ENCODE peak calls at places on chromosomes 13 and 19, in ten cellular contexts. One of them, this sample, is unnamed.

GRCh38 chr19:38701455-38702063 is 42.7 kb downstream of the CAPN12 start:
- DNase-seq in natural killer cell: no peak
- DNase-seq in pancreas: no peak
- DNase-seq in brain microvascular endothelial cell: no peak
- DNase-seq in fibroblast of the aortic adventitia: peak; percentile 54
- DNase-seq in neural crest cell: no peak
- DNase-seq in neural progenitor cell: no peak
- DNase-seq in epithelial cell of proximal tubule: no peak
- DNase-seq in cardiac muscle cell: no peak
- DNase-seq in left ventricle myocardium inferior: no peak
- DNase-seq in this sample: no peak

GRCh38 chr13:99386911-99387788 is 80.0 kb upstream of the GPR183 start:
- DNase-seq in natural killer cell: peak; percentile 73
- DNase-seq in pancreas: no peak
- DNase-seq in brain microvascular endothelial cell: peak; percentile 29
- DNase-seq in fibroblast of the aortic adventitia: no peak
- DNase-seq in neural crest cell: peak; percentile 39
- DNase-seq in neural progenitor cell: peak; percentile 73
- DNase-seq in epithelial cell of proximal tubule: no peak
- DNase-seq in cardiac muscle cell: peak; percentile 59
- DNase-seq in left ventricle myocardium inferior: peak; percentile 45
- DNase-seq in this sample: peak; percentile 81

GRCh38 chr19:6531163-6531955 is 533 bp downstream of the TNFSF9 start:
- DNase-seq in natural killer cell: no peak
- DNase-seq in pancreas: no peak
- DNase-seq in brain microvascular endothelial cell: no peak
- DNase-seq in fibroblast of the aortic adventitia: no peak
- DNase-seq in neural crest cell: no peak
- DNase-seq in neural progenitor cell: no peak
- DNase-seq in epithelial cell of proximal tubule: no peak
- DNase-seq in cardiac muscle cell: no peak
- DNase-seq in left ventricle myocardium inferior: no peak
- DNase-seq in this sample: no peak

GRCh38 chr13:98959775-98960325 is 18.0 kb downstream of the DOCK9 start:
- DNase-seq in natural killer cell: no peak
- DNase-seq in pancreas: no peak
- DNase-seq in brain microvascular endothelial cell: no peak
- DNase-seq in fibroblast of the aortic adventitia: no peak
- DNase-seq in neural crest cell: no peak
- DNase-seq in neural progenitor cell: peak; percentile 15
- DNase-seq in epithelial cell of proximal tubule: no peak
- DNase-seq in cardiac muscle cell: no peak
- DNase-seq in left ventricle myocardium inferior: no peak
- DNase-seq in this sample: no peak

GRCh38 chr19:17687857-17688784 is at the start of gene UNC13A:
- DNase-seq in natural killer cell: peak; percentile 67
- DNase-seq in pancreas: peak; percentile 84
- DNase-seq in brain microvascular endothelial cell: peak; percentile 33
- DNase-seq in fibroblast of the aortic adventitia: peak; percentile 35
- DNase-seq in neural crest cell: peak; percentile 78
- DNase-seq in neural progenitor cell: peak; percentile 92
- DNase-seq in epithelial cell of proximal tubule: no peak
- DNase-seq in cardiac muscle cell: peak; percentile 86
- DNase-seq in left ventricle myocardium inferior: peak; percentile 40
- DNase-seq in this sample: peak; percentile 48

GRCh38 chr19:11581740-11582139 is 4.3 kb upstream of the ACP5 start:
- DNase-seq in natural killer cell: no peak
- DNase-seq in pancreas: no peak
- DNase-seq in brain microvascular endothelial cell: peak; percentile 10
- DNase-seq in fibroblast of the aortic adventitia: peak; percentile 28
- DNase-seq in neural crest cell: no peak
- DNase-seq in neural progenitor cell: no peak
- DNase-seq in epithelial cell of proximal tubule: no peak
- DNase-seq in cardiac muscle cell: no peak
- DNase-seq in left ventricle myocardium inferior: no peak
- DNase-seq in this sample: peak; percentile 72

GRCh38 chr13:77136902-77137420 is 110.0 kb upstream of the FBXL3 start:
- DNase-seq in natural killer cell: no peak
- DNase-seq in pancreas: no peak
- DNase-seq in brain microvascular endothelial cell: peak; percentile 88
- DNase-seq in fibroblast of the aortic adventitia: peak; percentile 34
- DNase-seq in neural crest cell: no peak
- DNase-seq in neural progenitor cell: no peak
- DNase-seq in epithelial cell of proximal tubule: no peak
- DNase-seq in cardiac muscle cell: no peak
- DNase-seq in left ventricle myocardium inferior: no peak
- DNase-seq in this sample: no peak

GRCh38 chr19:54905908-54906511 is at the start of gene NCR1:
- DNase-seq in natural killer cell: peak; percentile 76
- DNase-seq in pancreas: no peak
- DNase-seq in brain microvascular endothelial cell: no peak
- DNase-seq in fibroblast of the aortic adventitia: no peak
- DNase-seq in neural crest cell: no peak
- DNase-seq in neural progenitor cell: no peak
- DNase-seq in epithelial cell of proximal tubule: no peak
- DNase-seq in cardiac muscle cell: no peak
- DNase-seq in left ventricle myocardium inferior: no peak
- DNase-seq in this sample: no peak

GRCh38 chr19:10961763-10962536 is 1.1 kb downstream of the SMARCA4 start:
- DNase-seq in natural killer cell: no peak
- DNase-seq in pancreas: no peak
- DNase-seq in brain microvascular endothelial cell: no peak
- DNase-seq in fibroblast of the aortic adventitia: peak; percentile 28
- DNase-seq in neural crest cell: no peak
- DNase-seq in neural progenitor cell: peak; percentile 75
- DNase-seq in epithelial cell of proximal tubule: no peak
- DNase-seq in cardiac muscle cell: no peak
- DNase-seq in left ventricle myocardium inferior: no peak
- DNase-seq in this sample: no peak

GRCh38 chr19:12783226-12783848 is 7.9 kb upstream of the JUNB start:
- DNase-seq in natural killer cell: no peak
- DNase-seq in pancreas: no peak
- DNase-seq in brain microvascular endothelial cell: no peak
- DNase-seq in fibroblast of the aortic adventitia: no peak
- DNase-seq in neural crest cell: no peak
- DNase-seq in neural progenitor cell: no peak
- DNase-seq in epithelial cell of proximal tubule: no peak
- DNase-seq in cardiac muscle cell: no peak
- DNase-seq in left ventricle myocardium inferior: no peak
- DNase-seq in this sample: no peak

GRCh38 chr13:19591864-19592263 is 30.5 kb upstream of the TPTE2 start:
- DNase-seq in natural killer cell: no peak
- DNase-seq in pancreas: no peak
- DNase-seq in brain microvascular endothelial cell: no peak
- DNase-seq in fibroblast of the aortic adventitia: no peak
- DNase-seq in neural crest cell: no peak
- DNase-seq in neural progenitor cell: no peak
- DNase-seq in epithelial cell of proximal tubule: no peak
- DNase-seq in cardiac muscle cell: no peak
- DNase-seq in left ventricle myocardium inferior: no peak
- DNase-seq in this sample: no peak

GRCh38 chr13:31614073-31614472 is 125.3 kb upstream of the RXFP2 start:
- DNase-seq in natural killer cell: no peak
- DNase-seq in pancreas: no peak
- DNase-seq in brain microvascular endothelial cell: no peak
- DNase-seq in fibroblast of the aortic adventitia: no peak
- DNase-seq in neural crest cell: no peak
- DNase-seq in neural progenitor cell: no peak
- DNase-seq in epithelial cell of proximal tubule: no peak
- DNase-seq in cardiac muscle cell: no peak
- DNase-seq in left ventricle myocardium inferior: no peak
- DNase-seq in this sample: no peak

GRCh38 chr19:3443840-3444694 is 36.3 kb downstream of the SMIM24 start:
- DNase-seq in natural killer cell: no peak
- DNase-seq in pancreas: no peak
- DNase-seq in brain microvascular endothelial cell: peak; percentile 60
- DNase-seq in fibroblast of the aortic adventitia: no peak
- DNase-seq in neural crest cell: peak; percentile 78
- DNase-seq in neural progenitor cell: peak; percentile 91
- DNase-seq in epithelial cell of proximal tubule: no peak
- DNase-seq in cardiac muscle cell: peak; percentile 40
- DNase-seq in left ventricle myocardium inferior: peak; percentile 78
- DNase-seq in this sample: no peak

GRCh38 chr19:41386442-41386841 is 10.1 kb downstream of the TMEM91 start:
- DNase-seq in natural killer cell: no peak
- DNase-seq in pancreas: no peak
- DNase-seq in brain microvascular endothelial cell: no peak
- DNase-seq in fibroblast of the aortic adventitia: no peak
- DNase-seq in neural crest cell: no peak
- DNase-seq in neural progenitor cell: no peak
- DNase-seq in epithelial cell of proximal tubule: no peak
- DNase-seq in cardiac muscle cell: no peak
- DNase-seq in left ventricle myocardium inferior: peak; percentile 22
- DNase-seq in this sample: no peak

GRCh38 chr13:39616087-39616694 is 13.2 kb upstream of the LHFPL6 start:
- DNase-seq in natural killer cell: no peak
- DNase-seq in pancreas: no peak
- DNase-seq in brain microvascular endothelial cell: peak; percentile 56
- DNase-seq in fibroblast of the aortic adventitia: peak; percentile 82
- DNase-seq in neural crest cell: peak; percentile 54
- DNase-seq in neural progenitor cell: peak; percentile 84
- DNase-seq in epithelial cell of proximal tubule: no peak
- DNase-seq in cardiac muscle cell: peak; percentile 87
- DNase-seq in left ventricle myocardium inferior: no peak
- DNase-seq in this sample: no peak

GRCh38 chr13:83211301-83211700 is 671.0 kb downstream of the SLITRK1 start:
- DNase-seq in natural killer cell: no peak
- DNase-seq in pancreas: no peak
- DNase-seq in brain microvascular endothelial cell: peak; percentile 61
- DNase-seq in fibroblast of the aortic adventitia: peak; percentile 64
- DNase-seq in neural crest cell: no peak
- DNase-seq in neural progenitor cell: no peak
- DNase-seq in epithelial cell of proximal tubule: no peak
- DNase-seq in cardiac muscle cell: no peak
- DNase-seq in left ventricle myocardium inferior: no peak
- DNase-seq in this sample: no peak

GRCh38 chr13:112574476-112575294 is 13.3 kb downstream of the TUBGCP3 start:
- DNase-seq in natural killer cell: no peak
- DNase-seq in pancreas: no peak
- DNase-seq in brain microvascular endothelial cell: no peak
- DNase-seq in fibroblast of the aortic adventitia: peak; percentile 15
- DNase-seq in neural crest cell: no peak
- DNase-seq in neural progenitor cell: no peak
- DNase-seq in epithelial cell of proximal tubule: no peak
- DNase-seq in cardiac muscle cell: no peak
- DNase-seq in left ventricle myocardium inferior: no peak
- DNase-seq in this sample: no peak

GRCh38 chr13:77480071-77480470 is 55.4 kb upstream of the SCEL start:
- DNase-seq in natural killer cell: no peak
- DNase-seq in pancreas: no peak
- DNase-seq in brain microvascular endothelial cell: no peak
- DNase-seq in fibroblast of the aortic adventitia: no peak
- DNase-seq in neural crest cell: no peak
- DNase-seq in neural progenitor cell: peak; percentile 10
- DNase-seq in epithelial cell of proximal tubule: no peak
- DNase-seq in cardiac muscle cell: no peak
- DNase-seq in left ventricle myocardium inferior: no peak
- DNase-seq in this sample: no peak

GRCh38 chr19:31610036-31610435 is 260.8 kb upstream of the TSHZ3 start:
- DNase-seq in natural killer cell: no peak
- DNase-seq in pancreas: no peak
- DNase-seq in brain microvascular endothelial cell: no peak
- DNase-seq in fibroblast of the aortic adventitia: no peak
- DNase-seq in neural crest cell: no peak
- DNase-seq in neural progenitor cell: no peak
- DNase-seq in epithelial cell of proximal tubule: no peak
- DNase-seq in cardiac muscle cell: no peak
- DNase-seq in left ventricle myocardium inferior: no peak
- DNase-seq in this sample: no peak

GRCh38 chr19:58181902-58182576 is 822 bp upstream of the ZNF274 start:
- DNase-seq in natural killer cell: peak; percentile 61
- DNase-seq in pancreas: no peak
- DNase-seq in brain microvascular endothelial cell: peak; percentile 39
- DNase-seq in fibroblast of the aortic adventitia: peak; percentile 17
- DNase-seq in neural crest cell: peak; percentile 16
- DNase-seq in neural progenitor cell: peak; percentile 47
- DNase-seq in epithelial cell of proximal tubule: no peak
- DNase-seq in cardiac muscle cell: peak; percentile 55
- DNase-seq in left ventricle myocardium inferior: peak; percentile 29
- DNase-seq in this sample: peak; percentile 22
- TF ChIP-seq CTCF in natural killer cell: peak; percentile 66
- TF ChIP-seq CTCF in pancreas: no peak
- TF ChIP-seq CTCF in brain microvascular endothelial cell: peak; percentile 73
- TF ChIP-seq CTCF in fibroblast of the aortic adventitia: peak; percentile 44
- TF ChIP-seq CTCF in neural crest cell: peak; percentile 70
- TF ChIP-seq CTCF in neural progenitor cell: peak; percentile 55
- TF ChIP-seq CTCF in epithelial cell of proximal tubule: peak; percentile 56
- TF ChIP-seq CTCF in cardiac muscle cell: peak; percentile 56
- TF ChIP-seq CTCF in left ventricle myocardium inferior: peak; percentile 65
- TF ChIP-seq CTCF in this sample: no peak

DNA sequence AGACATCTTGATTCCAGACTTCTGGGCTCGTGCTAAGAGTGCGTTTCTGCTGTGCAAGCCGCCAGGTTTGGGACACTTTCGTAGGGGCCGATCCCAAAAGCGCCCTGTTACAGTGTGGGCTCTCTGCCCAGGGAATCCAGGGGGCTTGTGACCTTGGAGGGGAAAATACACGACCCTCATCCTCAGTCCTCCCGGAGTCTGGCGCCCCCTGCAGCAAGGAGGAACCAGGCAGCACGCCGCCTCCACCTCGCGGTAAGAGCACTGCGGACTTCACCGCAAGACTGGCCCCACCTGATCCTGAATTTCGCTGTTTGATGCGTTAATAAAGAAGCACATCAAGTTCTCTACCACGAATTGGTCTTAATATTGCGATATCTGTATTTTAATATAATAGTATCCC is 5.2 kb downstream of the POLRMT start:
- DNase-seq in natural killer cell: no peak
- DNase-seq in pancreas: no peak
- DNase-seq in brain microvascular endothelial cell: no peak
- DNase-seq in fibroblast of the aortic adventitia: no peak
- DNase-seq in neural crest cell: no peak
- DNase-seq in neural progenitor cell: peak; percentile 41
- DNase-seq in epithelial cell of proximal tubule: no peak
- DNase-seq in cardiac muscle cell: no peak
- DNase-seq in left ventricle myocardium inferior: no peak
- DNase-seq in this sample: no peak
- TF ChIP-seq CTCF in natural killer cell: no peak
- TF ChIP-seq CTCF in pancreas: no peak
- TF ChIP-seq CTCF in brain microvascular endothelial cell: peak; percentile 59
- TF ChIP-seq CTCF in fibroblast of the aortic adventitia: peak; percentile 37
- TF ChIP-seq CTCF in neural crest cell: peak; percentile 46
- TF ChIP-seq CTCF in neural progenitor cell: peak; percentile 59
- TF ChIP-seq CTCF in epithelial cell of proximal tubule: peak; percentile 54
- TF ChIP-seq CTCF in cardiac muscle cell: peak; percentile 34
- TF ChIP-seq CTCF in left ventricle myocardium inferior: peak; percentile 33
- TF ChIP-seq CTCF in this sample: no peak

GRCh38 chr19:8307400-8307964 is 676 bp downstream of the CD320 start:
- DNase-seq in natural killer cell: no peak
- DNase-seq in pancreas: no peak
- DNase-seq in brain microvascular endothelial cell: no peak
- DNase-seq in fibroblast of the aortic adventitia: no peak
- DNase-seq in neural crest cell: no peak
- DNase-seq in neural progenitor cell: peak; percentile 49
- DNase-seq in epithelial cell of proximal tubule: no peak
- DNase-seq in cardiac muscle cell: no peak
- DNase-seq in left ventricle myocardium inferior: no peak
- DNase-seq in this sample: no peak
- TF ChIP-seq CTCF in natural killer cell: no peak
- TF ChIP-seq CTCF in pancreas: no peak
- TF ChIP-seq CTCF in brain microvascular endothelial cell: peak; percentile 7
- TF ChIP-seq CTCF in fibroblast of the aortic adventitia: peak; percentile 15
- TF ChIP-seq CTCF in neural crest cell: no peak
- TF ChIP-seq CTCF in neural progenitor cell: no peak
- TF ChIP-seq CTCF in epithelial cell of proximal tubule: no peak
- TF ChIP-seq CTCF in cardiac muscle cell: no peak
- TF ChIP-seq CTCF in left ventricle myocardium inferior: no peak
- TF ChIP-seq CTCF in this sample: no peak

GRCh38 chr13:97333983-97334382 is 100.0 kb upstream of the RAP2A start:
- DNase-seq in natural killer cell: no peak
- DNase-seq in pancreas: no peak
- DNase-seq in brain microvascular endothelial cell: no peak
- DNase-seq in fibroblast of the aortic adventitia: no peak
- DNase-seq in neural crest cell: no peak
- DNase-seq in neural progenitor cell: no peak
- DNase-seq in epithelial cell of proximal tubule: no peak
- DNase-seq in cardiac muscle cell: no peak
- DNase-seq in left ventricle myocardium inferior: no peak
- DNase-seq in this sample: no peak
- TF ChIP-seq CTCF in natural killer cell: no peak
- TF ChIP-seq CTCF in pancreas: no peak
- TF ChIP-seq CTCF in brain microvascular endothelial cell: peak; percentile 18
- TF ChIP-seq CTCF in fibroblast of the aortic adventitia: no peak
- TF ChIP-seq CTCF in neural crest cell: no peak
- TF ChIP-seq CTCF in neural progenitor cell: no peak
- TF ChIP-seq CTCF in epithelial cell of proximal tubule: peak; percentile 4
- TF ChIP-seq CTCF in cardiac muscle cell: no peak
- TF ChIP-seq CTCF in left ventricle myocardium inferior: no peak
- TF ChIP-seq CTCF in this sample: no peak